ENCODE peak calls at places on chromosomes 4 and X, in seven cellular contexts. One of them, this sample, is unnamed. For H3K4me1, the result is how much of the 10 kb centered on the place peaks cover.

GRCh38 chrX:96183843-96184242 is 500.8 kb upstream of the DIAPH2 start:
- DNase-seq in breast epithelium: no peak
- DNase-seq in uterus: no peak
- DNase-seq in tibial artery: no peak
- DNase-seq in A673: peak
- DNase-seq in A549: no peak
- DNase-seq in OCI-LY7: no peak
- DNase-seq in this sample: no peak

GRCh38 chr4:142091691-142092182 is 455.4 kb downstream of the IL15 start:
- DNase-seq in breast epithelium: no peak
- DNase-seq in uterus: peak
- DNase-seq in tibial artery: peak
- DNase-seq in A673: no peak
- DNase-seq in A549: peak
- DNase-seq in OCI-LY7: no peak
- DNase-seq in this sample: no peak

GRCh38 chr4:119785963-119786362 is 157.4 kb upstream of the PDE5A start:
- DNase-seq in breast epithelium: no peak
- DNase-seq in uterus: no peak
- DNase-seq in tibial artery: no peak
- DNase-seq in A673: no peak
- DNase-seq in A549: no peak
- DNase-seq in OCI-LY7: no peak
- DNase-seq in this sample: no peak

GRCh38 chr4:47490550-47490949 is 5.5 kb downstream of the ATP10D start:
- DNase-seq in breast epithelium: no peak
- DNase-seq in uterus: no peak
- DNase-seq in tibial artery: no peak
- DNase-seq in A673: peak
- DNase-seq in A549: peak
- DNase-seq in OCI-LY7: peak
- DNase-seq in this sample: no peak

GRCh38 chr4:62814510-62815047 is 1594.7 kb downstream of the TECRL start:
- DNase-seq in breast epithelium: no peak
- DNase-seq in uterus: no peak
- DNase-seq in tibial artery: no peak
- DNase-seq in A673: no peak
- DNase-seq in A549: no peak
- DNase-seq in OCI-LY7: no peak
- DNase-seq in this sample: no peak

GRCh38 chr4:186643501-186644315 is 79.9 kb downstream of the FAT1 start:
- DNase-seq in breast epithelium: no peak
- DNase-seq in uterus: no peak
- DNase-seq in tibial artery: no peak
- DNase-seq in A673: peak
- DNase-seq in A549: peak
- DNase-seq in OCI-LY7: no peak
- DNase-seq in this sample: no peak

GRCh38 chr4:48445704-48446103 is 37.4 kb upstream of the SLC10A4 start:
- DNase-seq in breast epithelium: no peak
- DNase-seq in uterus: no peak
- DNase-seq in tibial artery: no peak
- DNase-seq in A673: peak
- DNase-seq in A549: peak
- DNase-seq in OCI-LY7: peak
- DNase-seq in this sample: no peak

GRCh38 chr4:173317003-173317402 is 17.2 kb downstream of the HMGB2 start:
- DNase-seq in breast epithelium: no peak
- DNase-seq in uterus: no peak
- DNase-seq in tibial artery: no peak
- DNase-seq in A673: peak
- DNase-seq in A549: no peak
- DNase-seq in OCI-LY7: peak
- DNase-seq in this sample: no peak

GRCh38 chr4:74990276-74990675 is 57.4 kb downstream of the PARM1 start:
- DNase-seq in breast epithelium: no peak
- DNase-seq in uterus: no peak
- DNase-seq in tibial artery: no peak
- DNase-seq in A673: no peak
- DNase-seq in A549: no peak
- DNase-seq in OCI-LY7: no peak
- DNase-seq in this sample: no peak

GRCh38 chr4:173169428-173170209 is 1.0 kb downstream of the GALNT7 start:
- DNase-seq in breast epithelium: peak
- DNase-seq in uterus: peak
- DNase-seq in tibial artery: peak
- DNase-seq in A673: peak
- DNase-seq in A549: peak
- DNase-seq in OCI-LY7: peak
- DNase-seq in this sample: peak

GRCh38 chrX:108186811-108187210 is 95.2 kb downstream of the ATG4A start:
- DNase-seq in breast epithelium: no peak
- DNase-seq in uterus: no peak
- DNase-seq in tibial artery: no peak
- DNase-seq in A673: no peak
- DNase-seq in A549: peak
- DNase-seq in OCI-LY7: no peak
- DNase-seq in this sample: no peak

GRCh38 chrX:123924181-123924580 is 37.3 kb upstream of the STAG2 start:
- DNase-seq in breast epithelium: no peak
- DNase-seq in uterus: no peak
- DNase-seq in tibial artery: no peak
- DNase-seq in A673: no peak
- DNase-seq in A549: no peak
- DNase-seq in OCI-LY7: no peak
- DNase-seq in this sample: no peak

GRCh38 chr4:80171251-80171650 is 26.1 kb upstream of the PRDM8 start:
- DNase-seq in breast epithelium: no peak
- DNase-seq in uterus: no peak
- DNase-seq in tibial artery: no peak
- DNase-seq in A673: no peak
- DNase-seq in A549: no peak
- DNase-seq in OCI-LY7: no peak
- DNase-seq in this sample: no peak

GRCh38 chr4:107519057-107519456 is 201.0 kb downstream of the PAPSS1 start:
- DNase-seq in breast epithelium: no peak
- DNase-seq in uterus: no peak
- DNase-seq in tibial artery: no peak
- DNase-seq in A673: peak
- DNase-seq in A549: no peak
- DNase-seq in OCI-LY7: peak
- DNase-seq in this sample: no peak

GRCh38 chrX:115690554-115691216 is 129.7 kb downstream of the PLS3 start:
- DNase-seq in breast epithelium: peak
- DNase-seq in uterus: peak
- DNase-seq in tibial artery: peak
- DNase-seq in A673: peak
- DNase-seq in A549: peak
- DNase-seq in OCI-LY7: peak
- DNase-seq in this sample: peak

GRCh38 chr4:61068745-61069144 is 131.4 kb upstream of the ADGRL3 start:
- DNase-seq in breast epithelium: no peak
- DNase-seq in uterus: no peak
- DNase-seq in tibial artery: no peak
- DNase-seq in A673: no peak
- DNase-seq in A549: no peak
- DNase-seq in OCI-LY7: no peak
- DNase-seq in this sample: no peak

GRCh38 chr4:176838611-176839411 is 46.1 kb upstream of the VEGFC start:
- DNase-seq in breast epithelium: no peak
- DNase-seq in uterus: no peak
- DNase-seq in tibial artery: no peak
- DNase-seq in A673: no peak
- DNase-seq in A549: peak
- DNase-seq in OCI-LY7: no peak
- DNase-seq in this sample: no peak

GRCh38 chrX:109952985-109953905 is 49.7 kb upstream of the TMEM164 start:
- DNase-seq in breast epithelium: no peak
- DNase-seq in uterus: no peak
- DNase-seq in tibial artery: no peak
- DNase-seq in A673: no peak
- DNase-seq in A549: no peak
- DNase-seq in OCI-LY7: no peak
- DNase-seq in this sample: no peak

GRCh38 chrX:122625821-122626220 is 558.3 kb upstream of the GRIA3 start:
- DNase-seq in breast epithelium: no peak
- DNase-seq in uterus: no peak
- DNase-seq in tibial artery: no peak
- DNase-seq in A673: no peak
- DNase-seq in A549: no peak
- DNase-seq in OCI-LY7: no peak
- DNase-seq in this sample: no peak

GRCh38 chr4:94595880-94596483 is 144.2 kb downstream of the PDLIM5 start:
- DNase-seq in breast epithelium: no peak
- DNase-seq in uterus: no peak
- DNase-seq in tibial artery: no peak
- DNase-seq in A673: peak
- DNase-seq in A549: peak
- DNase-seq in OCI-LY7: peak
- DNase-seq in this sample: no peak

GRCh38 chrX:139078342-139078741 is 366.8 kb upstream of the FGF13 start:
- DNase-seq in breast epithelium: no peak
- DNase-seq in uterus: no peak
- DNase-seq in tibial artery: no peak
- DNase-seq in A673: no peak
- DNase-seq in A549: no peak
- DNase-seq in OCI-LY7: no peak
- DNase-seq in this sample: no peak
- TF ChIP-seq CTCF in breast epithelium: no peak
- TF ChIP-seq CTCF in uterus: no peak
- TF ChIP-seq CTCF in tibial artery: no peak
- TF ChIP-seq CTCF in A673: no peak
- TF ChIP-seq CTCF in A549: no peak
- TF ChIP-seq CTCF in OCI-LY7: no peak
- TF ChIP-seq CTCF in this sample: no peak

GRCh38 chr4:7892212-7893019 is 47.2 kb downstream of the AFAP1 start:
- DNase-seq in breast epithelium: no peak
- DNase-seq in uterus: peak
- DNase-seq in tibial artery: no peak
- DNase-seq in A673: no peak
- DNase-seq in A549: no peak
- DNase-seq in OCI-LY7: no peak
- DNase-seq in this sample: no peak

GRCh38 chr4:7894098-7894676 is 45.5 kb downstream of the AFAP1 start:
- DNase-seq in breast epithelium: no peak
- DNase-seq in uterus: no peak
- DNase-seq in tibial artery: no peak
- DNase-seq in A673: no peak
- DNase-seq in A549: no peak
- DNase-seq in OCI-LY7: no peak
- DNase-seq in this sample: no peak

GRCh38 chr4:7893539-7893938 is 46.1 kb downstream of the AFAP1 start:
- DNase-seq in breast epithelium: no peak
- DNase-seq in uterus: no peak
- DNase-seq in tibial artery: no peak
- DNase-seq in A673: no peak
- DNase-seq in A549: no peak
- DNase-seq in OCI-LY7: no peak
- DNase-seq in this sample: no peak

GRCh38 chr4:7897811-7898210 is 41.9 kb downstream of the AFAP1 start:
- DNase-seq in breast epithelium: no peak
- DNase-seq in uterus: no peak
- DNase-seq in tibial artery: no peak
- DNase-seq in A673: no peak
- DNase-seq in A549: no peak
- DNase-seq in OCI-LY7: no peak
- DNase-seq in this sample: no peak

DNA sequence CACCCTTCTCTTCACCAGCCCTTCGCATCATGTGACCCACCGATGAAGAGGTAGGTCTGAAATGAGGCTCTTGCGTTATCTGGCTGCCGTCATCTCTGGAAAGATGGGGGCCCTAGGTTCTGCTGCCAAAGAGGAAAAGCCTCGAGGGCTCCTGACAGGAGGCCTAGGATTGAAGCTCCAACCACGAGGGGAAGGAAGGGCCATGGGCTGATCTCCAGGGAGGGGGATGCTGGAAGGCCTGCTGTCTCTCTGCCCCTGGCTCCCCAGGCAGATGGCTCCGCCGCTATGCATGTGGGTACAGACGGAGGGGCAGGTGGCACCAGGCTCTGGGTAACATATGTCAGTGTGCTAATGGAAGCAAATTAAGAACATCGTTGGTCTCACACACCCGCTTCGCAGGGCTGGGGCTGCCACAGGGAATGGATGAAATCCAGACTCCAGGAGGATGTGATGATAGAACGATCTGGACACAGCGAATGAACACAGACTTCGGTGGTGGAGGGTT is 44.9 kb downstream of the AFAP1 start:
- DNase-seq in breast epithelium: no peak
- DNase-seq in uterus: no peak
- DNase-seq in tibial artery: no peak
- DNase-seq in A673: no peak
- DNase-seq in A549: no peak
- DNase-seq in OCI-LY7: no peak
- DNase-seq in this sample: no peak
- H3K4me1 ChIP-seq in breast epithelium: under half
- H3K4me1 ChIP-seq in uterus: under half
- H3K4me1 ChIP-seq in tibial artery: under half
- H3K4me1 ChIP-seq in A673: under half
- H3K4me1 ChIP-seq in A549: half or more
- H3K4me1 ChIP-seq in OCI-LY7: under half
- H3K4me1 ChIP-seq in this sample: under half

DNA sequence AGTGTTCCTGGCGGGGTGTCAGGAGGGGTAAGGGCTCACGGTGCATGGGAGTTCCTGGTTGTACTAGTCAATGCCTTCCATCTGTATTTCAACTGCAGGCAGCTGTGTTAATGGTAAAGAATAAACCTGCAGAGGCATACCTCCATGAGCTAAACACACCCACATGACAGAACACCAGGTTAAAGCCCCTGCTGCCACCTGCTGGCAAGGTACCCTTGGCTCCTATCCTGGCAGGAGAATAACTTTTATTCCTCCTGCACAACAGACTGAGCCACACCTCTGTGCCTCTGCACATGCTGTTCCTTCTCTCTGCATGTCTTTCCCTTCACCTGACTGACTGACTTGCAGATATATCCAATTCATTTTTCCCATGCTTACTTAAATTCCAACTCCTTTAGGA is 11.1 kb downstream of the ITIH6 start:
- DNase-seq in breast epithelium: no peak
- DNase-seq in uterus: no peak
- DNase-seq in tibial artery: no peak
- DNase-seq in A673: peak
- DNase-seq in A549: no peak
- DNase-seq in OCI-LY7: peak
- DNase-seq in this sample: no peak
- TF ChIP-seq CTCF in breast epithelium: no peak
- TF ChIP-seq CTCF in uterus: no peak
- TF ChIP-seq CTCF in tibial artery: no peak
- TF ChIP-seq CTCF in A673: no peak
- TF ChIP-seq CTCF in A549: no peak
- TF ChIP-seq CTCF in OCI-LY7: peak
- TF ChIP-seq CTCF in this sample: peak

DNA sequence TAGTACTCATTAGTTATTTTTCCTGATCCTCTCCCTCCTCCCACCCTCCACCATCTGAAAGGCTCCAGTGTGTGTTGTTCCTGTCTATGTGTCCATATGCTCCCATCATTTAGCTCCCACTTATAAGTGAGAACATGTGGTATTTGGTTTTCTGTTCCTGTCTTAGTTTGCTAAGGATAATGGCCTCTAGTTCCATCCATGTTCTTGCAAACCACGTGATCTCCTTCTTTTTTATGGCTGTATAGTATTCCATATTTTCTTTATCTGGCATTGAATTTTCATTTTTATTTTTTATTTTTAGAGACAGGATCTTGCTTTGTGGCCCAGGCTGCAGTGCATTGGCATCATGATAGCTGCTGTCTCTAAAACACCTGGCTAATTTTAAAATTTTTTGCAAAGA is 11.9 kb upstream of the UBE2K start:
- DNase-seq in breast epithelium: no peak
- DNase-seq in uterus: no peak
- DNase-seq in tibial artery: no peak
- DNase-seq in A673: no peak
- DNase-seq in A549: no peak
- DNase-seq in OCI-LY7: no peak
- DNase-seq in this sample: no peak
- H3K4me1 ChIP-seq in breast epithelium: under half
- H3K4me1 ChIP-seq in uterus: under half
- H3K4me1 ChIP-seq in tibial artery: under half
- H3K4me1 ChIP-seq in A673: under half
- H3K4me1 ChIP-seq in A549: under half
- H3K4me1 ChIP-seq in OCI-LY7: under half
- H3K4me1 ChIP-seq in this sample: under half